ENCODE peak calls at places on chromosomes 12 and 14, in five cellular contexts. One of them, this sample, is unnamed.

GRCh38 chr12:94561943-94562411 is 88.4 kb downstream of the TMCC3 start:
- DNase-seq in sciatic nerve: no peak
- DNase-seq in MCF 10A: peak
- DNase-seq in heart right ventricle: peak
- DNase-seq in Caco-2: no peak
- DNase-seq in this sample: peak

GRCh38 chr12:69578283-69578682 is 7.0 kb upstream of the CCT2 start:
- DNase-seq in sciatic nerve: no peak
- DNase-seq in MCF 10A: no peak
- DNase-seq in heart right ventricle: no peak
- DNase-seq in Caco-2: no peak
- DNase-seq in this sample: no peak

GRCh38 chr12:39380090-39380489 is 62.8 kb downstream of the KIF21A start:
- DNase-seq in sciatic nerve: no peak
- DNase-seq in MCF 10A: no peak
- DNase-seq in heart right ventricle: no peak
- DNase-seq in Caco-2: no peak
- DNase-seq in this sample: no peak

GRCh38 chr14:99551034-99551922 is 52.7 kb downstream of the CCDC85C start:
- DNase-seq in sciatic nerve: no peak
- DNase-seq in MCF 10A: no peak
- DNase-seq in heart right ventricle: no peak
- DNase-seq in Caco-2: no peak
- DNase-seq in this sample: no peak

GRCh38 chr12:79844693-79845092 is 90.2 kb downstream of the PPP1R12A start:
- DNase-seq in sciatic nerve: no peak
- DNase-seq in MCF 10A: peak
- DNase-seq in heart right ventricle: no peak
- DNase-seq in Caco-2: peak
- DNase-seq in this sample: no peak

GRCh38 chr12:13307143-13307831 is 110.8 kb downstream of the EMP1 start:
- DNase-seq in sciatic nerve: no peak
- DNase-seq in MCF 10A: no peak
- DNase-seq in heart right ventricle: no peak
- DNase-seq in Caco-2: no peak
- DNase-seq in this sample: no peak

GRCh38 chr12:50842637-50843493 is at the start of gene TMPRSS12:
- DNase-seq in sciatic nerve: no peak
- DNase-seq in MCF 10A: no peak
- DNase-seq in heart right ventricle: peak
- DNase-seq in Caco-2: peak
- DNase-seq in this sample: no peak

GRCh38 chr14:31766315-31766892 is 205.2 kb downstream of the NUBPL start:
- DNase-seq in sciatic nerve: no peak
- DNase-seq in MCF 10A: no peak
- DNase-seq in heart right ventricle: no peak
- DNase-seq in Caco-2: no peak
- DNase-seq in this sample: no peak

GRCh38 chr12:12665194-12665593 is 30.8 kb downstream of the GPR19 start:
- DNase-seq in sciatic nerve: no peak
- DNase-seq in MCF 10A: no peak
- DNase-seq in heart right ventricle: no peak
- DNase-seq in Caco-2: no peak
- DNase-seq in this sample: no peak

GRCh38 chr12:96412431-96412830 is 12.2 kb upstream of the CDK17 start:
- DNase-seq in sciatic nerve: no peak
- DNase-seq in MCF 10A: no peak
- DNase-seq in heart right ventricle: no peak
- DNase-seq in Caco-2: no peak
- DNase-seq in this sample: no peak

GRCh38 chr14:105502446-105503295 is 11.6 kb downstream of the TEDC1 start:
- DNase-seq in sciatic nerve: no peak
- DNase-seq in MCF 10A: no peak
- DNase-seq in heart right ventricle: no peak
- DNase-seq in Caco-2: no peak
- DNase-seq in this sample: no peak

GRCh38 chr14:71942904-71943694 is 10.9 kb downstream of the RGS6 start:
- DNase-seq in sciatic nerve: no peak
- DNase-seq in MCF 10A: no peak
- DNase-seq in heart right ventricle: no peak
- DNase-seq in Caco-2: no peak
- DNase-seq in this sample: no peak

GRCh38 chr12:111283986-111284385 is 84.9 kb downstream of the PHETA1 start:
- DNase-seq in sciatic nerve: no peak
- DNase-seq in MCF 10A: no peak
- DNase-seq in heart right ventricle: no peak
- DNase-seq in Caco-2: no peak
- DNase-seq in this sample: no peak

GRCh38 chr12:110339184-110339952 is 58.3 kb downstream of the ATP2A2 start:
- DNase-seq in sciatic nerve: no peak
- DNase-seq in MCF 10A: no peak
- DNase-seq in heart right ventricle: no peak
- DNase-seq in Caco-2: no peak
- DNase-seq in this sample: no peak

GRCh38 chr12:107564946-107565345 is 120.7 kb upstream of the PWP1 start:
- DNase-seq in sciatic nerve: no peak
- DNase-seq in MCF 10A: peak
- DNase-seq in heart right ventricle: no peak
- DNase-seq in Caco-2: no peak
- DNase-seq in this sample: no peak

GRCh38 chr14:75566321-75566720 is 12.1 kb upstream of the FLVCR2 start:
- DNase-seq in sciatic nerve: no peak
- DNase-seq in MCF 10A: no peak
- DNase-seq in heart right ventricle: no peak
- DNase-seq in Caco-2: no peak
- DNase-seq in this sample: no peak

GRCh38 chr14:58788655-58789054 is 150.9 kb downstream of the DACT1 start:
- DNase-seq in sciatic nerve: no peak
- DNase-seq in MCF 10A: no peak
- DNase-seq in heart right ventricle: no peak
- DNase-seq in Caco-2: no peak
- DNase-seq in this sample: no peak

GRCh38 chr14:100076133-100076532 is 10.9 kb downstream of the EVL start:
- DNase-seq in sciatic nerve: no peak
- DNase-seq in MCF 10A: peak
- DNase-seq in heart right ventricle: no peak
- DNase-seq in Caco-2: peak
- DNase-seq in this sample: no peak

GRCh38 chr12:94266796-94267529 is 118.6 kb downstream of the PLXNC1 start:
- DNase-seq in sciatic nerve: no peak
- DNase-seq in MCF 10A: no peak
- DNase-seq in heart right ventricle: no peak
- DNase-seq in Caco-2: peak
- DNase-seq in this sample: no peak

GRCh38 chr14:30214456-30215090 is 286.9 kb upstream of the PRKD1 start:
- DNase-seq in sciatic nerve: no peak
- DNase-seq in MCF 10A: peak
- DNase-seq in heart right ventricle: no peak
- DNase-seq in Caco-2: peak
- DNase-seq in this sample: no peak

GRCh38 chr14:106845286-106846087 is 1319.1 kb downstream of the TMEM121 start:
- DNase-seq in sciatic nerve: no peak
- DNase-seq in MCF 10A: peak
- DNase-seq in heart right ventricle: no peak
- DNase-seq in Caco-2: peak
- DNase-seq in this sample: no peak

GRCh38 chr14:89242871-89243270 is 174.2 kb downstream of the FOXN3 start:
- DNase-seq in sciatic nerve: no peak
- DNase-seq in MCF 10A: no peak
- DNase-seq in heart right ventricle: no peak
- DNase-seq in Caco-2: no peak
- DNase-seq in this sample: no peak

GRCh38 chr12:120041386-120042231 is 52.6 kb downstream of the BICDL1 start:
- DNase-seq in sciatic nerve: no peak
- DNase-seq in MCF 10A: peak
- DNase-seq in heart right ventricle: no peak
- DNase-seq in Caco-2: no peak
- DNase-seq in this sample: no peak